ENCODE peak calls at places on chromosome 9, in five cellular contexts. S, H, Z, C and I are unnamed samples.
A peak's percentile ranks its signal among the peaks of the same experiment; 100 is the strongest.

GRCh38 chr9:532707-533106 is 308.8 kb upstream of the DMRT1 start:
- DNase-seq in S (no peak), H (no peak), Z (no peak), C (no peak), I (peak; percentile 45)

GRCh38 chr9:120783611-120784047 is 9.6 kb downstream of the FBXW2 start:
- DNase-seq in S (no peak), H (no peak), Z (no peak), C (peak; percentile 62), I (no peak)

GRCh38 chr9:121260457-121261106 is 7.4 kb upstream of the GSN start:
- DNase-seq in S (no peak), H (no peak), Z (no peak), C (no peak), I (no peak)

GRCh38 chr9:130498298-130498917 is 53.6 kb downstream of the ASS1 start:
- DNase-seq in S (peak; percentile 19), H (no peak), Z (no peak), C (no peak), I (no peak)

GRCh38 chr9:99253134-99253533 is 31.1 kb downstream of the SEC61B start:
- DNase-seq in S (no peak), H (no peak), Z (no peak), C (no peak), I (no peak)

GRCh38 chr9:97484134-97484533 is 17.3 kb upstream of the TMOD1 start:
- DNase-seq in S (no peak), H (no peak), Z (peak; percentile 71), C (no peak), I (peak; percentile 42)

GRCh38 chr9:87109182-87109581 is 161.9 kb upstream of the GAS1 start:
- DNase-seq in S (no peak), H (no peak), Z (no peak), C (no peak), I (no peak)

GRCh38 chr9:38681747-38682227 is 38.1 kb downstream of the FAM240B start:
- DNase-seq in S (no peak), H (no peak), Z (no peak), C (peak; percentile 88), I (no peak)

GRCh38 chr9:38337095-38337494 is 55.4 kb upstream of the ALDH1B1 start:
- DNase-seq in S (no peak), H (no peak), Z (no peak), C (no peak), I (no peak)

GRCh38 chr9:124954255-124954654 is 13.4 kb upstream of the GOLGA1 start:
- DNase-seq in S (no peak), H (no peak), Z (no peak), C (no peak), I (no peak)

GRCh38 chr9:27033815-27034403 is 28.4 kb upstream of the LRRC19 start:
- DNase-seq in S (peak; percentile 77), H (peak; percentile 44), Z (peak; percentile 42), C (peak; percentile 78), I (peak; percentile 59)

GRCh38 chr9:89448381-89448780 is 49.5 kb downstream of the SEMA4D start:
- DNase-seq in S (no peak), H (no peak), Z (no peak), C (no peak), I (no peak)

GRCh38 chr9:72185561-72185960 is 36.3 kb downstream of the GDA start:
- DNase-seq in S (no peak), H (no peak), Z (no peak), C (peak; percentile 13), I (no peak)

GRCh38 chr9:96874947-96875459 is 20.7 kb upstream of the ZNF782 start:
- DNase-seq in S (peak; percentile 16), H (no peak), Z (peak; percentile 23), C (peak; percentile 84), I (peak; percentile 72)

GRCh38 chr9:14314424-14314928 is 535 bp upstream of the NFIB start:
- DNase-seq in S (no peak), H (peak; percentile 83), Z (peak; percentile 85), C (peak; percentile 82), I (peak; percentile 78)

GRCh38 chr9:87618931-87619330 is 107.0 kb upstream of the CTSL start:
- DNase-seq in S (no peak), H (no peak), Z (no peak), C (no peak), I (no peak)

GRCh38 chr9:69984831-69985230 is 58.8 kb upstream of the MAMDC2 start:
- DNase-seq in S (no peak), H (no peak), Z (no peak), C (no peak), I (no peak)

GRCh38 chr9:130026583-130027427 is 16.2 kb downstream of the FNBP1 start:
- DNase-seq in S (no peak), H (no peak), Z (no peak), C (no peak), I (no peak)

GRCh38 chr9:35688558-35689350 is 971 bp downstream of the TPM2 start:
- DNase-seq in S (peak; percentile 35), H (no peak), Z (no peak), C (peak; percentile 86), I (no peak)

GRCh38 chr9:12702160-12702758 is 9.1 kb downstream of the TYRP1 start:
- DNase-seq in S (no peak), H (peak; percentile 34), Z (peak; percentile 19), C (peak; percentile 70), I (no peak)

GRCh38 chr9:84839538-84839937 is 170.0 kb downstream of the NTRK2 start:
- DNase-seq in S (no peak), H (no peak), Z (peak; percentile 87), C (no peak), I (no peak)

GRCh38 chr9:97632406-97632991 is 669 bp downstream of the TSTD2 start:
- DNase-seq in S (peak; percentile 78), H (no peak), Z (peak; percentile 76), C (no peak), I (peak; percentile 56)

GRCh38 chr9:119370816-119371215 is 1.6 kb upstream of the BRINP1 start:
- DNase-seq in S (peak; percentile 12), H (no peak), Z (peak; percentile 43), C (peak; percentile 1), I (no peak)